ENCODE peak calls at places on chromosomes 1 and 21, in four cellular contexts. X is K562, R is SK-N-SH, W is H1. H is an unnamed sample.

GRCh38 chr1:160251687-160252526 is 10.4 kb downstream of the DCAF8 start:
- DNase-seq in W (no peak), X (peak; percentile 57), R (peak; percentile 68), H (peak; percentile 31)

GRCh38 chr1:181061891-181062777 is 26.4 kb upstream of the IER5 start:
- DNase-seq in W (no peak), X (no peak), R (no peak), H (peak; percentile 90)

GRCh38 chr1:12087797-12088314 is 24.8 kb downstream of the TNFRSF8 start:
- DNase-seq in R (no peak), X (no peak), W (no peak), H (peak; percentile 76)

GRCh38 chr1:204744102-204744501 is 58.6 kb upstream of the LRRN2 start:
- DNase-seq in W (no peak), R (peak; percentile 79), X (no peak), H (no peak)

GRCh38 chr1:153380711-153381110 is 5.3 kb upstream of the S100A12 start:
- DNase-seq in W (no peak), X (no peak), R (no peak), H (no peak)

GRCh38 chr1:2783069-2783434 is 18.4 kb downstream of the TTC34 start:
- DNase-seq in W (no peak), R (no peak), X (no peak), H (no peak)

GRCh38 chr1:165235777-165236285 is 120.7 kb downstream of the LMX1A start:
- DNase-seq in W (peak; percentile 74), X (no peak), R (peak; percentile 63), H (no peak)

GRCh38 chr1:114853584-114853983 is 1.1 kb upstream of the SYCP1 start:
- DNase-seq in W (no peak), X (no peak), R (no peak), H (no peak)

GRCh38 chr1:35726814-35727433 is 8.2 kb upstream of the C1orf216 start:
- DNase-seq in R (peak; percentile 76), W (peak; percentile 69), X (peak; percentile 70), H (no peak)

GRCh38 chr1:147341246-147341645 is 98.8 kb downstream of the CHD1L start:
- DNase-seq in R (no peak), X (no peak), W (no peak), H (no peak)

GRCh38 chr21:42002421-42002958 is 7.7 kb downstream of the ZBTB21 start:
- DNase-seq in W (no peak), R (no peak), X (no peak), H (peak; percentile 86)

GRCh38 chr1:6825828-6826227 is 40.6 kb downstream of the CAMTA1 start:
- DNase-seq in W (no peak), R (no peak), X (no peak), H (no peak)

GRCh38 chr1:164843743-164844500 is 284.9 kb downstream of the PBX1 start:
- DNase-seq in X (no peak), R (peak; percentile 4), W (no peak), H (no peak)

GRCh38 chr1:17110555-17110926 is 8.7 kb downstream of the PADI2 start:
- DNase-seq in W (no peak), R (no peak), X (no peak), H (no peak)

GRCh38 chr1:31335007-31335406 is 37.9 kb downstream of the FABP3 start:
- DNase-seq in R (peak; percentile 62), X (peak; percentile 13), W (no peak), H (peak; percentile 7)

GRCh38 chr21:44729336-44730027 is 18.1 kb upstream of the TSPEAR start:
- DNase-seq in R (no peak), X (no peak), W (no peak), H (no peak)

GRCh38 chr1:214831956-214832355 is 229.0 kb downstream of the CENPF start:
- DNase-seq in X (no peak), R (no peak), W (no peak), H (no peak)

GRCh38 chr21:17779486-17779885 is 39.7 kb downstream of the C21orf91 start:
- DNase-seq in X (no peak), R (no peak), W (no peak), H (no peak)

GRCh38 chr1:15008783-15009709 is 144.5 kb upstream of the TMEM51 start:
- DNase-seq in W (no peak), R (no peak), X (no peak), H (no peak)

GRCh38 chr1:24906760-24907490 is 23.2 kb downstream of the RUNX3 start:
- DNase-seq in R (no peak), W (peak; percentile 41), X (no peak), H (no peak)

GRCh38 chr1:17719874-17720273 is 35.3 kb upstream of the ACTL8 start:
- DNase-seq in X (no peak), R (no peak), W (no peak), H (no peak)

GRCh38 chr1:153572569-153573015 is 6.9 kb upstream of the S100A2 start:
- DNase-seq in R (peak; percentile 78), W (no peak), X (no peak), H (peak; percentile 37)

GRCh38 chr1:173477286-173478098 is at the start of gene PRDX6:
- DNase-seq in R (no peak), W (peak; percentile 84), X (no peak), H (no peak)

GRCh38 chr1:89069955-89070354 is 4.9 kb upstream of the GBP1 start:
- DNase-seq in W (no peak), R (no peak), X (no peak), H (no peak)

GRCh38 chr1:241751524-241751923 is 96.5 kb upstream of the EXO1 start:
- DNase-seq in X (no peak), W (no peak), R (no peak), H (no peak)

GRCh38 chr1:119112791-119113190 is 27.7 kb downstream of the WARS2 start:
- DNase-seq in W (no peak), R (no peak), X (no peak), H (no peak)

GRCh38 chr1:155130272-155131006 is 2.8 kb downstream of the EFNA1 start:
- DNase-seq in X (no peak), W (no peak), R (no peak), H (no peak)

GRCh38 chr1:155128755-155129473 is 1.2 kb downstream of the EFNA1 start:
- DNase-seq in X (no peak), W (peak; percentile 66), R (peak; percentile 64), H (no peak)

GRCh38 chr1:155133799-155134281 is 1.8 kb upstream of the SLC50A1 start:
- DNase-seq in X (no peak), R (no peak), W (no peak), H (no peak)

GRCh38 chr1:155131846-155132245 is 3.8 kb upstream of the SLC50A1 start:
- DNase-seq in X (no peak), R (no peak), W (no peak), H (no peak)

GRCh38 chr1:155131285-155131684 is 3.6 kb downstream of the EFNA1 start:
- DNase-seq in X (no peak), R (no peak), W (no peak), H (no peak)
- TF ChIP-seq NRF1 in X (no peak), R (no peak), W (no peak), H (no peak)

DNA sequence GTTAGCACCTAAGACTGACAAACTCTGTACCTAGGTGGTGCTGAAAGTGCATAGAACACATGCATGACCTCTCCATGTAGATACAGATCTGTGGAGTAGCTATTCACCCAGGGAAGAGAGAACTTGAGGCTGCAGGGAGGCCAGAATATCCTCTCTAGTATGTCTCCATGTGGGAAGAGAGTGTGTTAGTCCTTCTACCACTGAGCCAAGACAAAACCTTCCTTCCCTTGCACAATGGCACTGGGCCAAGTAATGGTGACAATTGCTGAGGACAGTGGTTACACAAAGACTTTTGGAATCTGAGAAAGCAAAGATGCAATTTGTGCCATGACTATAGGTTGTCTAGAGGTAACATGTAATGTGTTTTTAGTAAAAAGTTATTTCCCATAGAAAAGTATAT is 52.3 kb downstream of the C1orf198 start:
- DNase-seq in X (no peak), R (no peak), W (no peak), H (no peak)
- TF ChIP-seq NRF1 in X (no peak), R (no peak), W (no peak), H (no peak)

GRCh38 chr1:227886993-227887696 is 60.6 kb downstream of the WNT9A start:
- DNase-seq in R (peak; percentile 84), W (peak; percentile 70), X (peak; percentile 17), H (no peak)

GRCh38 chr1:227885648-227886502 is 61.9 kb downstream of the WNT9A start:
- DNase-seq in X (peak; percentile 76), R (peak; percentile 22), W (peak; percentile 51), H (no peak)

GRCh38 chr1:227885135-227885647 is 62.5 kb downstream of the WNT9A start:
- DNase-seq in W (peak; percentile 46), R (peak; percentile 29), X (no peak), H (no peak)

GRCh38 chr1:227887697-227888403 is 59.9 kb downstream of the WNT9A start:
- DNase-seq in X (peak; percentile 20), W (peak; percentile 75), R (peak; percentile 29), H (no peak)

GRCh38 chr1:227886503-227886961 is 61.2 kb downstream of the WNT9A start:
- DNase-seq in R (no peak), W (peak; percentile 60), X (no peak), H (no peak)
- TF ChIP-seq NRF1 in R (no peak), W (no peak), X (no peak), H (no peak)

GRCh38 chr1:227318852-227319607 is 738 bp upstream of the CDC42BPA start:
- DNase-seq in R (peak; percentile 78), W (peak; percentile 75), X (peak; percentile 45), H (no peak)
- TF ChIP-seq NRF1 in R (peak; percentile 60), W (no peak), X (peak; percentile 69), H (no peak)

GRCh38 chr1:221739018-221739676 is 2.7 kb downstream of the DUSP10 start:
- DNase-seq in W (no peak), X (no peak), R (no peak), H (no peak)
- TF ChIP-seq NRF1 in W (no peak), X (no peak), R (no peak), H (no peak)

DNA sequence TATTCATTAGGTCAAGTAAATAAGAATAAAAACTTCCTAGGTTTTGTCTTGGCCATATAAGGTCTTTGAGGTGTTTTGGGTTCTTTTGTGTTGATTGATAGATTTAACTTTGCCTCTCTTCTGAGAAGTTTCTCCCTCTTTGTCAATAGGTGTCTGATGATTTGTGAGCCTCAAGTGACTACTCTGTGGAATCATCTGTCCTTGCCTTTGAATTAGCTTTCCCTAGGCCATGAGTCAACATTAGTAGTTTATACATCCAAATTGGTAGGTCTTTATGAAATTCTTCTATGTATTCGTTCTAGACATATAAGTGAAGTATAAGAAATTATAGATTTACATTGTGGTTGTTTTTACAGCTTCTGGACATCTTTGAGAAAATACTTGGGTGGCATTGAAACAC is 864.4 kb downstream of the USP25 start:
- DNase-seq in W (no peak), R (no peak), X (no peak), H (no peak)
- TF ChIP-seq NRF1 in W (no peak), R (no peak), X (no peak), H (no peak)

GRCh38 chr1:38586993-38587646 is 272.5 kb downstream of the RRAGC start:
- DNase-seq in R (peak; percentile 72), W (peak; percentile 90), X (peak; percentile 87), H (peak; percentile 17)
- TF ChIP-seq NRF1 in R (no peak), W (no peak), X (no peak), H (no peak)